ENCODE peak calls at places on chromosomes 4 and X, in six cellular contexts. I is HCT116, D is IMR-90, V is transverse colon, O is adrenal gland, B is testis. Z is an unnamed sample.

GRCh38 chr4:10704050-10704810 is 19.7 kb upstream of the CLNK start:
- DNase-seq in V (no peak), I (no peak), B (no peak), D (peak), O (no peak), Z (no peak)

GRCh38 chrX:74104356-74105065 is 199.5 kb upstream of the ZCCHC13 start:
- DNase-seq in I (peak), B (no peak), V (no peak), O (no peak), D (peak), Z (no peak)

GRCh38 chrX:17725176-17725575 is 12.1 kb upstream of the SCML1 start:
- DNase-seq in V (no peak), D (no peak), O (no peak), B (no peak), I (no peak), Z (no peak)

GRCh38 chr4:14871676-14872430 is 130.4 kb upstream of the CPEB2 start:
- DNase-seq in B (no peak), I (peak), V (peak), D (no peak), O (peak), Z (peak)

GRCh38 chr4:4206204-4206603 is 20.5 kb downstream of the OTOP1 start:
- DNase-seq in O (no peak), I (peak), B (no peak), D (no peak), V (no peak), Z (peak)

GRCh38 chrX:56729152-56729557 is at the start of gene NBDY:
- DNase-seq in I (no peak), V (peak), O (peak), B (peak), D (peak), Z (peak)

GRCh38 chr4:153242848-153243324 is 38.6 kb downstream of the TRIM2 start:
- DNase-seq in B (no peak), O (no peak), V (no peak), I (no peak), D (no peak), Z (no peak)

GRCh38 chr4:80900908-80901307 is 129.6 kb upstream of the BMP3 start:
- DNase-seq in V (no peak), D (no peak), I (no peak), O (no peak), B (no peak), Z (no peak)

GRCh38 chr4:77104405-77105292 is 28.9 kb upstream of the CCNI start:
- DNase-seq in V (peak), B (peak), D (no peak), I (no peak), O (peak), Z (no peak)

GRCh38 chr4:105900541-105900940 is 5.3 kb downstream of the NPNT start:
- DNase-seq in D (no peak), B (no peak), V (no peak), I (no peak), O (no peak), Z (no peak)

GRCh38 chr4:4386736-4387392 is at the start of gene NSG1:
- DNase-seq in I (no peak), D (peak), V (no peak), B (peak), O (no peak), Z (peak)

GRCh38 chr4:84167579-84167978 is 331.5 kb downstream of the NKX6-1 start:
- DNase-seq in O (no peak), I (no peak), D (no peak), B (no peak), V (no peak), Z (no peak)

GRCh38 chr4:53695540-53696463 is 104.5 kb upstream of the LNX1 start:
- DNase-seq in O (no peak), V (no peak), D (no peak), I (no peak), B (no peak), Z (no peak)

GRCh38 chrX:68461541-68461940 is 28.2 kb upstream of the OPHN1 start:
- DNase-seq in I (no peak), O (no peak), D (peak), B (no peak), V (no peak), Z (no peak)

GRCh38 chr4:113358784-113359183 is 309.3 kb downstream of the ANK2 start:
- DNase-seq in B (no peak), O (no peak), D (no peak), V (no peak), I (no peak), Z (no peak)

GRCh38 chrX:19576742-19577141 is 61.4 kb upstream of the MAP3K15 start:
- DNase-seq in O (peak), D (no peak), V (no peak), B (no peak), I (no peak), Z (no peak)

GRCh38 chr4:7699040-7699439 is 240.6 kb downstream of the AFAP1 start:
- DNase-seq in B (peak), V (no peak), O (no peak), D (peak), I (no peak), Z (no peak)

GRCh38 chrX:49922291-49923241 is at the start of gene CLCN5:
- DNase-seq in D (peak), B (peak), I (peak), O (peak), V (peak), Z (peak)
- TF ChIP-seq POLR2A in D (no peak), B (no peak), I (no peak), O (peak), V (peak), Z (peak)

GRCh38 chr4:1571165-1571908 is 112.8 kb downstream of the FAM53A start:
- DNase-seq in V (no peak), B (no peak), D (no peak), I (no peak), O (no peak), Z (no peak)
- TF ChIP-seq POLR2A in V (no peak), B (no peak), D (no peak), I (no peak), O (no peak), Z (no peak)

DNA sequence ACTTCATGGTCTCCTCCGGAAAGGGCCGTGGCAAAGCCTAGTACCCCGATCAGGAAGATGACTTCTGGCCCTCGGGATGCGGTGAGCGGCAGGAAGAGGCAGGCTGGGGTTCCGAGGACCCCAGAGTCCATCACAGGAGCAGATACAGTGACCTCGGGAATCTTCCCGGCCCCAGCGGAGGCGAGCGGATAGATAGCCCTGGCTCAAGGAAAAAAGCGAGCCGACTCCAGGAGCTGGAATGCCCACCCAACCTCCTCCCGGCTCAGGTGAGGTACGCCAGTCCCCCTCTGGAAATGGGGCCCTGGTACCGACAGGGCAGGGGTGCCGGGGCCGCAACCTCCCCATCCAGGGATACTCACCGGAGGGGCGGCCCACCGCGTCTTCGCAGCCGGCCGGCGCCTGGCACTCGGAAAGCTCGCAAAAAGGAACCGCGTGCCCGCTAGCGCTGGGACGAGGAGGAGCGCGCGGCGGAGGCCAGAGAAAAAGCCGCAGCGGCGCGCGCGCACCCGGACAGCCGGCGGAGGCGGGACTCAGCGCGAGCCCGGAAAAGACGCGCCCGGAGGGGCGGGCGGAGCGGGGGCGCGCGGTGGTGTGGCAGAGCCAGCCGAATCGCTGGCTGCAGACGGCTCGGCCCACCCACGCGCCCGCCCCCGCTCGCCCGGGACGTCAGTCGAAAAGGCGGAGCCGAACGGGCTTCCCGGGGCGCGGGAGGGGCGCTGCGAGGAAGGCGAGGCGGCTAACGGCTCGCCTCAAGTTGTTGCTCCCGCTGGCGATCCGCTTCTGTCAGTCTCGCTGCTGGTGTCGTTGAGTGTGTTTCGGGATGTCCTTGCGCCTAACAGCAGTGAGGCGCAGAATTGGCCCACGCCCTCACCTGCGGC is at the start of gene ACSL4:
- DNase-seq in D (peak), O (peak), V (peak), B (peak), I (peak), Z (peak)
- TF ChIP-seq POLR2A in D (peak), O (peak), V (peak), B (no peak), I (peak), Z (peak)

DNA sequence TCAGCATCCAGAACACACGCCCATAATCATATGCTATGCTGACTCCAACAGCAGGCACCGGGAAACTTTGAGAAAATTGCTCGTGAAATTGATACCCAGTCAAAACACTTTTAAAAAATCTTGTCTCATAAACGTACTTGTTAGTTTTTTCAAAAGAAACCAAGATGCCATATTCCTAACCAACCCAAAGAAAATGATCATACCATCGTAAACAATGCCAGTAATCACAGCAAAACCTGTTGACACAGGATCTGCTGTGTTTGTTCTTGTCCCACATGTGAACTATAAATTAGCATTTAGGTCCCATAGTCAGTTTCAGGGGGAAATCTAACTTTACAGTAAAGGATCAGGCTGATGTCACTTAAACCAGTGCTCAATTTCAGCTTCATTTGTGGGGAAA is 23.0 kb downstream of the PRSS12 start:
- DNase-seq in I (no peak), O (no peak), V (no peak), B (no peak), D (no peak), Z (no peak)
- TF ChIP-seq POLR2A in I (no peak), O (no peak), V (no peak), B (no peak), D (no peak), Z (no peak)

Z was measured in erythroblast.